ENCODE peak calls at places on chromosomes 2 and 18, in nine cellular contexts. Y, N, O, B, T, R, A, L and Q are unnamed samples.

GRCh38 chr2:72973566-72974435 is 56.5 kb downstream of the EMX1 start:
- DNase-seq in Y (peak), N (no peak), O (peak), B (peak), T (peak), R (peak), A (peak), L (peak), Q (peak)

GRCh38 chr2:129707800-129708199 is 271.7 kb upstream of the RAB6C start:
- DNase-seq in Y (no peak), N (no peak), O (no peak), B (no peak), T (no peak), R (no peak), A (no peak), L (no peak), Q (no peak)

GRCh38 chr2:6081955-6082354 is 389.8 kb downstream of the SOX11 start:
- DNase-seq in Y (no peak), N (no peak), O (no peak), B (no peak), T (no peak), R (no peak), A (no peak), L (no peak), Q (no peak)

GRCh38 chr18:74982946-74983635 is 225.8 kb downstream of the PTGR3 start:
- DNase-seq in Y (peak), N (no peak), O (no peak), B (no peak), T (no peak), R (no peak), A (no peak), L (no peak), Q (no peak)

GRCh38 chr2:199861116-199861774 is 10.3 kb upstream of the FTCDNL1 start:
- DNase-seq in Y (peak), N (no peak), O (no peak), B (no peak), T (no peak), R (no peak), A (no peak), L (no peak), Q (no peak)

GRCh38 chr18:8450898-8451665 is 158.2 kb upstream of the RAB12 start:
- DNase-seq in Y (no peak), N (no peak), O (no peak), B (no peak), T (no peak), R (no peak), A (no peak), L (no peak), Q (no peak)

GRCh38 chr2:43152711-43153627 is 73.4 kb downstream of the ZFP36L2 start:
- DNase-seq in Y (no peak), N (no peak), O (no peak), B (no peak), T (peak), R (no peak), A (no peak), L (no peak), Q (no peak)

GRCh38 chr2:6960659-6961058 is 43.4 kb downstream of the RNF144A start:
- DNase-seq in Y (no peak), N (no peak), O (no peak), B (no peak), T (no peak), R (no peak), A (no peak), L (no peak), Q (no peak)

GRCh38 chr2:112949456-112949855 is 28.4 kb upstream of the IL36G start:
- DNase-seq in Y (no peak), N (no peak), O (no peak), B (no peak), T (no peak), R (no peak), A (no peak), L (no peak), Q (no peak)

GRCh38 chr2:163558286-163559009 is 177.4 kb downstream of the FIGN start:
- DNase-seq in Y (peak), N (no peak), O (no peak), B (peak), T (no peak), R (no peak), A (no peak), L (no peak), Q (no peak)